ENCODE peak calls at places on chromosome 18, in ten cellular contexts. One of them, this sample, is unnamed. For H3K4me1, the result is how much of the 10 kb centered on the place peaks cover.

GRCh38 chr18:21167641-21168372 is 56.2 kb upstream of the ROCK1 start:
- DNase-seq in heart left ventricle: no peak
- DNase-seq in PC-3: peak
- DNase-seq in transverse colon: peak
- DNase-seq in right lobe of liver: no peak
- DNase-seq in sigmoid colon: no peak
- DNase-seq in pancreas: peak
- DNase-seq in breast epithelium: no peak
- DNase-seq in CD8-positive, alpha-beta T cell: no peak
- DNase-seq in H9: peak
- DNase-seq in this sample: no peak

GRCh38 chr18:7207366-7207765 is 23.5 kb upstream of the LRRC30 start:
- DNase-seq in sigmoid colon: no peak
- DNase-seq in CD8-positive, alpha-beta T cell: no peak
- DNase-seq in H9: no peak
- DNase-seq in breast epithelium: no peak
- DNase-seq in pancreas: no peak
- DNase-seq in PC-3: no peak
- DNase-seq in heart left ventricle: no peak
- DNase-seq in right lobe of liver: no peak
- DNase-seq in transverse colon: no peak
- DNase-seq in this sample: no peak

GRCh38 chr18:63832470-63832869 is 55.0 kb upstream of the SERPINB2 start:
- DNase-seq in H9: no peak
- DNase-seq in breast epithelium: no peak
- DNase-seq in pancreas: no peak
- DNase-seq in right lobe of liver: no peak
- DNase-seq in CD8-positive, alpha-beta T cell: no peak
- DNase-seq in sigmoid colon: no peak
- DNase-seq in PC-3: peak
- DNase-seq in transverse colon: no peak
- DNase-seq in heart left ventricle: no peak
- DNase-seq in this sample: no peak

GRCh38 chr18:76889086-76889699 is 66.8 kb downstream of the ZNF236 start:
- DNase-seq in heart left ventricle: no peak
- DNase-seq in breast epithelium: no peak
- DNase-seq in PC-3: no peak
- DNase-seq in pancreas: no peak
- DNase-seq in CD8-positive, alpha-beta T cell: no peak
- DNase-seq in sigmoid colon: no peak
- DNase-seq in transverse colon: no peak
- DNase-seq in right lobe of liver: no peak
- DNase-seq in H9: no peak
- DNase-seq in this sample: no peak

GRCh38 chr18:12245793-12246135 is 8.4 kb upstream of the CIDEA start:
- DNase-seq in H9: no peak
- DNase-seq in CD8-positive, alpha-beta T cell: no peak
- DNase-seq in breast epithelium: no peak
- DNase-seq in PC-3: no peak
- DNase-seq in pancreas: no peak
- DNase-seq in right lobe of liver: no peak
- DNase-seq in transverse colon: no peak
- DNase-seq in heart left ventricle: no peak
- DNase-seq in sigmoid colon: no peak
- DNase-seq in this sample: no peak

GRCh38 chr18:13464432-13465125 is 246.0 kb downstream of the LDLRAD4 start:
- DNase-seq in pancreas: no peak
- DNase-seq in H9: no peak
- DNase-seq in transverse colon: peak
- DNase-seq in right lobe of liver: peak
- DNase-seq in PC-3: no peak
- DNase-seq in sigmoid colon: peak
- DNase-seq in heart left ventricle: peak
- DNase-seq in CD8-positive, alpha-beta T cell: peak
- DNase-seq in breast epithelium: peak
- DNase-seq in this sample: no peak

GRCh38 chr18:50079571-50080295 is 115.2 kb downstream of the MYO5B start:
- DNase-seq in breast epithelium: peak
- DNase-seq in CD8-positive, alpha-beta T cell: no peak
- DNase-seq in pancreas: peak
- DNase-seq in heart left ventricle: peak
- DNase-seq in transverse colon: peak
- DNase-seq in sigmoid colon: peak
- DNase-seq in PC-3: no peak
- DNase-seq in H9: no peak
- DNase-seq in right lobe of liver: peak
- DNase-seq in this sample: no peak

GRCh38 chr18:51054764-51055163 is 24.8 kb downstream of the SMAD4 start:
- DNase-seq in transverse colon: no peak
- DNase-seq in sigmoid colon: no peak
- DNase-seq in breast epithelium: no peak
- DNase-seq in PC-3: no peak
- DNase-seq in CD8-positive, alpha-beta T cell: no peak
- DNase-seq in right lobe of liver: no peak
- DNase-seq in pancreas: no peak
- DNase-seq in heart left ventricle: no peak
- DNase-seq in H9: no peak
- DNase-seq in this sample: no peak

GRCh38 chr18:48934708-48935432 is 15.9 kb downstream of the SMAD7 start:
- DNase-seq in CD8-positive, alpha-beta T cell: no peak
- DNase-seq in breast epithelium: no peak
- DNase-seq in pancreas: no peak
- DNase-seq in right lobe of liver: no peak
- DNase-seq in sigmoid colon: peak
- DNase-seq in PC-3: no peak
- DNase-seq in transverse colon: peak
- DNase-seq in H9: no peak
- DNase-seq in heart left ventricle: peak
- DNase-seq in this sample: no peak

GRCh38 chr18:8933714-8934284 is 168.7 kb upstream of the NDUFV2 start:
- DNase-seq in pancreas: no peak
- DNase-seq in H9: no peak
- DNase-seq in sigmoid colon: no peak
- DNase-seq in CD8-positive, alpha-beta T cell: no peak
- DNase-seq in right lobe of liver: no peak
- DNase-seq in heart left ventricle: no peak
- DNase-seq in PC-3: peak
- DNase-seq in transverse colon: no peak
- DNase-seq in breast epithelium: no peak
- DNase-seq in this sample: no peak

GRCh38 chr18:79525556-79526467 is 130.1 kb downstream of the NFATC1 start:
- DNase-seq in H9: peak
- DNase-seq in PC-3: peak
- DNase-seq in transverse colon: peak
- DNase-seq in CD8-positive, alpha-beta T cell: no peak
- DNase-seq in heart left ventricle: peak
- DNase-seq in sigmoid colon: peak
- DNase-seq in right lobe of liver: peak
- DNase-seq in pancreas: no peak
- DNase-seq in breast epithelium: peak
- DNase-seq in this sample: peak

GRCh38 chr18:22683786-22684185 is 249.3 kb upstream of the RBBP8 start:
- DNase-seq in CD8-positive, alpha-beta T cell: no peak
- DNase-seq in H9: no peak
- DNase-seq in right lobe of liver: no peak
- DNase-seq in PC-3: no peak
- DNase-seq in pancreas: no peak
- DNase-seq in breast epithelium: no peak
- DNase-seq in heart left ventricle: no peak
- DNase-seq in sigmoid colon: no peak
- DNase-seq in transverse colon: no peak
- DNase-seq in this sample: no peak

GRCh38 chr18:70420151-70420898 is 131.5 kb downstream of the SOCS6 start:
- DNase-seq in right lobe of liver: no peak
- DNase-seq in heart left ventricle: no peak
- DNase-seq in H9: no peak
- DNase-seq in breast epithelium: no peak
- DNase-seq in CD8-positive, alpha-beta T cell: no peak
- DNase-seq in pancreas: no peak
- DNase-seq in sigmoid colon: no peak
- DNase-seq in transverse colon: no peak
- DNase-seq in PC-3: no peak
- DNase-seq in this sample: no peak

GRCh38 chr18:10927290-10927979 is 221.9 kb downstream of the PIEZO2 start:
- DNase-seq in heart left ventricle: peak
- DNase-seq in H9: no peak
- DNase-seq in right lobe of liver: no peak
- DNase-seq in CD8-positive, alpha-beta T cell: no peak
- DNase-seq in sigmoid colon: no peak
- DNase-seq in pancreas: no peak
- DNase-seq in breast epithelium: no peak
- DNase-seq in PC-3: no peak
- DNase-seq in transverse colon: no peak
- DNase-seq in this sample: no peak

GRCh38 chr18:23585007-23585871 is 1.1 kb downstream of the NPC1 start:
- DNase-seq in sigmoid colon: no peak
- DNase-seq in CD8-positive, alpha-beta T cell: no peak
- DNase-seq in heart left ventricle: no peak
- DNase-seq in pancreas: no peak
- DNase-seq in PC-3: peak
- DNase-seq in right lobe of liver: no peak
- DNase-seq in transverse colon: peak
- DNase-seq in breast epithelium: peak
- DNase-seq in H9: no peak
- DNase-seq in this sample: no peak

GRCh38 chr18:52200406-52200805 is 139.6 kb upstream of the DCC start:
- DNase-seq in right lobe of liver: no peak
- DNase-seq in pancreas: no peak
- DNase-seq in breast epithelium: no peak
- DNase-seq in sigmoid colon: no peak
- DNase-seq in transverse colon: no peak
- DNase-seq in heart left ventricle: no peak
- DNase-seq in CD8-positive, alpha-beta T cell: no peak
- DNase-seq in PC-3: no peak
- DNase-seq in H9: no peak
- DNase-seq in this sample: no peak

GRCh38 chr18:26710460-26711096 is 154.9 kb downstream of the AQP4 start:
- DNase-seq in transverse colon: no peak
- DNase-seq in PC-3: no peak
- DNase-seq in CD8-positive, alpha-beta T cell: no peak
- DNase-seq in pancreas: no peak
- DNase-seq in heart left ventricle: no peak
- DNase-seq in right lobe of liver: no peak
- DNase-seq in sigmoid colon: no peak
- DNase-seq in breast epithelium: no peak
- DNase-seq in H9: no peak
- DNase-seq in this sample: no peak
- H3K4me1 ChIP-seq in transverse colon: under half
- H3K4me1 ChIP-seq in PC-3: under half
- H3K4me1 ChIP-seq in CD8-positive, alpha-beta T cell: under half
- H3K4me1 ChIP-seq in pancreas: under half
- H3K4me1 ChIP-seq in heart left ventricle: under half
- H3K4me1 ChIP-seq in right lobe of liver: under half
- H3K4me1 ChIP-seq in sigmoid colon: under half
- H3K4me1 ChIP-seq in breast epithelium: under half
- H3K4me1 ChIP-seq in H9: under half
- H3K4me1 ChIP-seq in this sample: under half

DNA sequence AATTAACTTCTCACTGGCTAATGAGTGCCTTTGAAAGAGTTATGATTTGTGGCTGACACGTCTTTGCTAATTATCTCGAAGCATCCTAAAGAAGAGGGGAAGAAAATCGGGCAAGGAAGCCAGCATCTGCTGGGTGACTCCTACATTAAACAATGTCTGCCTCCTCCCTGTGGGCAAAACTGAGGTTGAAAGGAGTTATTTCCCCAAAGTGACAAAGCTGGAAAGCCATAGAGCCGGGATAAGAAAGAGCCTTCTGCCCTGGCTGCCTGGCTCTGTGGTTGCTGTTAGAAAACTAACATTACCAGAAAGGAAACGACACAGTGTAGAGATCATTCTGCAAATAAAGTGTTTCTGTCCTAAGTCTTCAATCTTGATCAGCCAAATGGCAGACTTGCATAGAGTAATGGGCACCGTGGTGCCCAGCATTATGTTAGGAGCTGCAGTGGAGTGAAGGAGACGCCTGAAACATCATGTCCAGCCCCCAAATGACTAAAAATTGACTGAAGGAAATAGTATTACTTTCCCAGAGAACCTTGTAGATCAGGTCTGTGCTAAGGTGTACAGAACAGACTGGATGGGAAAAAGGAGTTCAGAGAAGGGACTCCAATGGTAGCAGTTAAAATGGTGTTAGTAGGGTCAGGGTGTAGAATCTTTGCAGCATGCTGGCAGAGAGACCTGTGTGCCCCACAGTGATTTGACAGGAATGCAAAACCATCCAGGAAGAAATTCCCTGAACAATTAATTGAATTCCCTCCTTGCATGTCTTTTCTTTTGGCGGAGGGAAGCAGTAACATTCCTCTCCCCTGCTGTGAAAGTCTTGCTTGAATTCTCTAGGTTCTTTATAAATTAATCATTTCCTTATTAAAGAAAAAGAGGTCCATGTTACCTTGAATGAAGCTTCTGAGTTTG is 44.4 kb downstream of the ALPK2 start:
- DNase-seq in breast epithelium: no peak
- DNase-seq in heart left ventricle: no peak
- DNase-seq in pancreas: no peak
- DNase-seq in H9: peak
- DNase-seq in CD8-positive, alpha-beta T cell: no peak
- DNase-seq in sigmoid colon: no peak
- DNase-seq in transverse colon: no peak
- DNase-seq in PC-3: peak
- DNase-seq in right lobe of liver: no peak
- DNase-seq in this sample: no peak
- TF ChIP-seq CTCF in breast epithelium: no peak
- TF ChIP-seq CTCF in heart left ventricle: no peak
- TF ChIP-seq CTCF in pancreas: no peak
- TF ChIP-seq CTCF in H9: no peak
- TF ChIP-seq CTCF in CD8-positive, alpha-beta T cell: no peak
- TF ChIP-seq CTCF in sigmoid colon: no peak
- TF ChIP-seq CTCF in transverse colon: no peak
- TF ChIP-seq CTCF in PC-3: no peak
- TF ChIP-seq CTCF in right lobe of liver: no peak
- TF ChIP-seq CTCF in this sample: no peak

DNA sequence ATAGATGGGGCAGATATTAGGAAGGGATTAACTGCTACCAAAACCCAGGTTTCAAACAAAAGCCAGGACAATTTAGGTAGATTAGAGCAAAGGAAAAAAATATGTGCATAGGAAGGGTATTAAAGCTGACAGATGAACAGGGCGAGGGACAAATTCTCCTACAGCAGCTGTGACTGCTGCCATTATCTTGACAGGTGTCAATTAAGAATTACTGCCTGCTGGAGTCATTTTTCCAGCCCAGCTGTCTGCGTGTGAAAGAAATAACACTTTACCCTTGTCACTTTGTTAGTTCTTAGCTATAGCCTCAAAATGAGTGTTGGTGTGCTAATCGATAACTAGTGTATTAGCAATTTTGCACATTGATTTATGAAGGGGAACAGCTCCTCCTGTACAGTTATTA is 7.5 kb downstream of the TSHZ1 start:
- DNase-seq in breast epithelium: no peak
- DNase-seq in right lobe of liver: no peak
- DNase-seq in CD8-positive, alpha-beta T cell: no peak
- DNase-seq in pancreas: no peak
- DNase-seq in H9: no peak
- DNase-seq in transverse colon: no peak
- DNase-seq in PC-3: no peak
- DNase-seq in sigmoid colon: no peak
- DNase-seq in heart left ventricle: no peak
- DNase-seq in this sample: no peak
- H3K4me1 ChIP-seq in breast epithelium: under half
- H3K4me1 ChIP-seq in right lobe of liver: under half
- H3K4me1 ChIP-seq in CD8-positive, alpha-beta T cell: half or more
- H3K4me1 ChIP-seq in pancreas: under half
- H3K4me1 ChIP-seq in H9: under half
- H3K4me1 ChIP-seq in transverse colon: under half
- H3K4me1 ChIP-seq in PC-3: under half
- H3K4me1 ChIP-seq in sigmoid colon: half or more
- H3K4me1 ChIP-seq in heart left ventricle: half or more
- H3K4me1 ChIP-seq in this sample: under half

GRCh38 chr18:37430346-37431076 is 135.1 kb downstream of the CELF4 start:
- DNase-seq in right lobe of liver: no peak
- DNase-seq in pancreas: no peak
- DNase-seq in breast epithelium: no peak
- DNase-seq in heart left ventricle: no peak
- DNase-seq in transverse colon: no peak
- DNase-seq in PC-3: no peak
- DNase-seq in H9: peak
- DNase-seq in CD8-positive, alpha-beta T cell: no peak
- DNase-seq in sigmoid colon: no peak
- DNase-seq in this sample: peak
- TF ChIP-seq CTCF in right lobe of liver: no peak
- TF ChIP-seq CTCF in pancreas: no peak
- TF ChIP-seq CTCF in breast epithelium: no peak
- TF ChIP-seq CTCF in heart left ventricle: no peak
- TF ChIP-seq CTCF in transverse colon: no peak
- TF ChIP-seq CTCF in PC-3: no peak
- TF ChIP-seq CTCF in H9: peak
- TF ChIP-seq CTCF in CD8-positive, alpha-beta T cell: no peak
- TF ChIP-seq CTCF in sigmoid colon: no peak
- TF ChIP-seq CTCF in this sample: peak

This sample was measured in BE2C.